ENCODE peak calls at places on chromosomes 2 and 18, in six cellular contexts. M is A549, J is HEK293T, G is K562, C is IMR-90, T is GM12878. U is an unnamed sample.

GRCh38 chr2:28345619-28346018 is 47.0 kb upstream of the FOSL2 start:
- DNase-seq in M (no peak), J (no peak), G (no peak), C (no peak), T (no peak), U (no peak)

GRCh38 chr18:48138660-48139426 is 208.4 kb upstream of the SMAD2 start:
- DNase-seq in M (no peak), J (no peak), G (no peak), C (no peak), T (no peak), U (no peak)

GRCh38 chr2:128636802-128637147 is 318.1 kb upstream of the HS6ST1 start:
- DNase-seq in M (no peak), J (no peak), G (no peak), C (no peak), T (no peak), U (no peak)

GRCh38 chr2:58992062-58992736 is 751.1 kb upstream of the FANCL start:
- DNase-seq in M (no peak), J (no peak), G (no peak), C (no peak), T (no peak), U (peak)

GRCh38 chr2:45649457-45649854 is 2.0 kb upstream of the PRKCE start:
- DNase-seq in M (no peak), J (no peak), G (no peak), C (peak), T (no peak), U (no peak)

GRCh38 chr2:55364189-55365055 is 55.2 kb downstream of the CCDC88A start:
- DNase-seq in M (peak), J (no peak), G (no peak), C (peak), T (no peak), U (no peak)

GRCh38 chr18:34697891-34698290 is 12.2 kb upstream of the DTNA start:
- DNase-seq in M (no peak), J (no peak), G (no peak), C (no peak), T (no peak), U (no peak)

GRCh38 chr18:76357174-76357573 is 137.9 kb downstream of the ZNF516 start:
- DNase-seq in M (no peak), J (no peak), G (no peak), C (no peak), T (no peak), U (no peak)

GRCh38 chr2:179022685-179023084 is 27.3 kb downstream of the CCDC141 start:
- DNase-seq in M (no peak), J (no peak), G (no peak), C (no peak), T (no peak), U (no peak)

GRCh38 chr2:1871171-1871570 is 126.9 kb upstream of the PXDN start:
- DNase-seq in M (no peak), J (no peak), G (no peak), C (no peak), T (no peak), U (no peak)

DNA sequence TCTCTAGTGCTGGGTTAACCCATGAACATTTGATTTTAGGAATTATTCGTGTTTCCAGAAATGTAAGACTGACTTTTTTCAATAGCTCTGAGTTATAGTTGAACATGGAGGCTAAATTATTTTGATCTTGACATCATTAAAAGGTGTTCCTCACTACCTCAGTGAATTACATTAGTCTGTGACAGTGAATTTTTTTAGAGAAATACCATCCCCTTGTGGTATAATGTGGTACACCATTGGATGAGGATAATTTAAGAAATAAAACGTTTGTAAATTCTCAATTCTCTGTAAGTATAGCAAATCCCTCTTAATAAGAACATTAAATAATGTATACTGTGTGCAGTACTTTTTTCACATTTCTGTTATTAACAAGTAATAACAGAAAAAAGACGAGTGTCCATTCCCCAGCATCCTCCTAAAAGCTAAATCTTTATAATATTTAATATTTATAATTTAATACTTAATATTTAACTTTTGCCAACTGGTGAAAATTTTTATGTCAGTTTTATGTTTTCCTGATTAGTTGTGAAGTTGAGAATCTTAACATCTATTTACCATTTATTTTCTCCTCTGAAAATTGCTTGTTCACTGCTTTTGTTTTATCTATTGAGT is 70.3 kb upstream of the CWC22 start:
- DNase-seq in M (peak), J (peak), G (peak), C (peak), T (no peak), U (peak)
- TF ChIP-seq BHLHE40 in M (no peak), J (no peak), G (no peak), C (no peak), T (no peak), U (no peak)

DNA sequence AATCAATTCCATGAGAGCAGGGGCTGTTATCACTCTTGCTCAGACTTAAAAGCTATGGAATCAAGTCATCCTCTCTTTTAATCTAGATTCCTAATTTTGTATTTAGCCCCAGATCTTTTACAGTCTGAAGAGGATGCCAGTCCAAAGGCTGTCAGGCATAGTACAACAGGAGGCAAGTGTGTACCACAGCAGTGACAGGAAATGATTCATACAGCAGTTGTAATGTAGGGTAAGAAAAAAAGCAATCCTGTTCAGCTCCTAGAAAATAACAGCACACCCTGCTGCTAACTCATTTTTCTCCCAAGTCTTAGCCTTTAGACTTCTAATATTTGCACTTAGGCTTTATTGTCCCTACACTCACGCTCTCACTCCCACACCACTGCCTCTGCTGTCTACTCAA is 127.8 kb upstream of the SYT4 start:
- DNase-seq in M (no peak), J (no peak), G (no peak), C (no peak), T (no peak), U (no peak)
- TF ChIP-seq BHLHE40 in M (no peak), J (no peak), G (no peak), C (no peak), T (no peak), U (no peak)

GRCh38 chr2:50444286-50444685 is 587.6 kb downstream of the NRXN1 start:
- DNase-seq in M (no peak), J (peak), G (no peak), C (no peak), T (no peak), U (no peak)

GRCh38 chr2:50443868-50444267 is 588.1 kb downstream of the NRXN1 start:
- DNase-seq in M (no peak), J (no peak), G (no peak), C (no peak), T (no peak), U (no peak)

GRCh38 chr2:50449306-50449705 is 582.6 kb downstream of the NRXN1 start:
- DNase-seq in M (no peak), J (no peak), G (no peak), C (no peak), T (no peak), U (no peak)

DNA sequence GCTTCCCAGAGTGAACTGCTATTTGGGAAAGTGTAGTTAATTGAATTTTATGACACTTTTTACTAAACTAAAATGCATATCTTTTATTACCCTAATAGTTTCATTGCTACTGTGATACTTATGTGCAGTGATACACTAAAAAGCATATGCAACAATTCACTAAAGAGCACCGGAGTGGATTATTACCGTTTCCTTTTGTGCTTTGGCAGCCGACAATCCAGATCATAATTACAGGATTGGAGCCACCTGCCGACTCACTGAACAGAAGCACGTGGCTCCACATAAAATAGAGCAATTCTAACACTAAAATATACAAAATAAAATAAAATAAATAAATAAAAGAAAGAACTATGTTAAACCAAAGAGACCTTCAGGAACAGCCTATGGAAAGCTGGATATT is 583.4 kb downstream of the NRXN1 start:
- DNase-seq in M (no peak), J (no peak), G (no peak), C (no peak), T (no peak), U (no peak)
- TF ChIP-seq BHLHE40 in M (no peak), J (no peak), G (no peak), C (no peak), T (no peak), U (no peak)

GRCh38 chr18:55321268-55322175 is 266.5 kb downstream of the TCF4 start:
- DNase-seq in M (peak), J (peak), G (no peak), C (peak), T (peak), U (no peak)
- TF ChIP-seq BHLHE40 in M (no peak), J (no peak), G (no peak), C (peak), T (peak), U (no peak)

GRCh38 chr2:113979172-113980128 is 89.6 kb downstream of the ACTR3 start:
- DNase-seq in M (no peak), J (peak), G (peak), C (no peak), T (no peak), U (no peak)

GRCh38 chr2:113977660-113978523 is 88.0 kb downstream of the ACTR3 start:
- DNase-seq in M (no peak), J (no peak), G (no peak), C (peak), T (no peak), U (peak)

GRCh38 chr2:113978524-113979171 is 88.8 kb downstream of the ACTR3 start:
- DNase-seq in M (no peak), J (no peak), G (no peak), C (no peak), T (no peak), U (no peak)

GRCh38 chr2:113981404-113982134 is 91.7 kb downstream of the ACTR3 start:
- DNase-seq in M (no peak), J (no peak), G (no peak), C (peak), T (no peak), U (no peak)

GRCh38 chr2:113980946-113981345 is 91.1 kb downstream of the ACTR3 start:
- DNase-seq in M (no peak), J (no peak), G (no peak), C (peak), T (no peak), U (no peak)
- TF ChIP-seq BHLHE40 in M (no peak), J (no peak), G (no peak), C (no peak), T (no peak), U (no peak)

GRCh38 chr18:28208712-28209265 is 31.9 kb upstream of the CDH2 start:
- DNase-seq in M (no peak), J (no peak), G (no peak), C (no peak), T (no peak), U (no peak)
- TF ChIP-seq BHLHE40 in M (no peak), J (no peak), G (no peak), C (no peak), T (no peak), U (no peak)

DNA sequence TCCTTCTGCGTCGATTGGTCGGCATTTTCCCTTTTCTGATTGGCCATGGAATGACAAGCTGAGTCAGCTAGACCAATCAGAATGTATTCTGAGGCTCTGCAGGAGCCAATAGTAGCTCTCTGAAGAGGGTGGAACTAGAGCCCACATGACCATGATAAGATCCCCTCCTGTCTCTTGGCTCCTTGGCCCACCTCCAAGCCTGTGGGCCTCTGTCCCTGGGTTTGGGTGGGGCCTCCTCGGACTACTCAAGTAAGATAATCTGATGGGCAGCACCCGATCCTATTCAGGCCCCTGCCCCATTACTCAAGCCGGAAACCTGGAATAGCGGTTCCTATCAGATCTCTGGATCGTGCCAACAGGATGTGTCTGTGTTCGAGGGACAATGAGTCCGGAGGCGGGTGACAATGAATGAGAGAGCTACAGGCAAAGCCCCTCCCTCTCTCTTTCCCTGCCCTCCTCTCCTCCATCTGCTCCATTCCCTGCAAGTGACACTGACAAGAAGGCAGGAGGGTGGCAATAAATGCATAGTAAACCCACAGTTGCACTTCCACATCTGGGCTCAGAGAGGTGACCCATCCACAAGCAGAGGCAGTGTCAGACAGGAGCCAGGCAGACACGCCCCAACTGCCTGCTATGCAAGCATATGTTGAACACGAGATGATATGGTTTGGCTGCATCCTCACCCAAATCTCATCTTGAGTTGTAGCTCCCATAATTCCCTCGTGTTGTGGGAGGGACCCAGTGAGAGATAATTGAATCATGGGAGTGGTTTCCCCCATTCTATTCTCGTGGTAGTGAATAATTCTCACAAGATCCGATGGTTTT is 114.7 kb downstream of the TNS1 start:
- DNase-seq in M (no peak), J (no peak), G (peak), C (peak), T (no peak), U (no peak)
- TF ChIP-seq BHLHE40 in M (no peak), J (no peak), G (no peak), C (no peak), T (no peak), U (no peak)

U was measured in HepG2.